ENCODE peak calls at places on chromosomes 7 and 10, in five cellular contexts. D is Jurkat, Clone E6-1; V is keratinocyte; K is lower lobe of right lung; H is H7. I is an unnamed sample.
A peak's percentile ranks its signal among the peaks of the same experiment; 100 is the strongest.

GRCh38 chr10:18233775-18234174 is 93.6 kb downstream of the CACNB2 start:
- DNase-seq in H (peak; percentile 57), V (no peak), D (no peak), K (no peak), I (no peak)

GRCh38 chr7:46229409-46229808 is 308.3 kb upstream of the IGFBP3 start:
- DNase-seq in V (no peak), D (no peak), K (no peak), H (no peak), I (no peak)

GRCh38 chr10:20822825-20823224 is 74.3 kb downstream of the NEBL start:
- DNase-seq in V (no peak), K (no peak), H (no peak), D (no peak), I (no peak)

GRCh38 chr10:93954299-93954698 is 39.4 kb upstream of the PLCE1 start:
- DNase-seq in H (no peak), K (no peak), V (no peak), D (no peak), I (no peak)

GRCh38 chr10:123967626-123968243 is 76.1 kb upstream of the CPXM2 start:
- DNase-seq in K (peak; percentile 71), D (peak; percentile 32), H (peak; percentile 94), V (peak; percentile 13), I (peak; percentile 9)

GRCh38 chr7:17056491-17057142 is 174.8 kb upstream of the AGR3 start:
- DNase-seq in V (no peak), K (no peak), H (no peak), D (no peak), I (no peak)

GRCh38 chr7:23469961-23470250 is 385 bp downstream of the IGF2BP3 start:
- DNase-seq in D (no peak), K (no peak), V (no peak), H (no peak), I (no peak)

GRCh38 chr7:127320974-127321373 is 68.2 kb upstream of the GRM8 start:
- DNase-seq in H (no peak), D (no peak), K (no peak), V (no peak), I (no peak)

GRCh38 chr7:30977896-30978564 is 14.3 kb downstream of the GHRHR start:
- DNase-seq in V (no peak), H (peak; percentile 84), K (no peak), D (peak; percentile 17), I (peak; percentile 18)

GRCh38 chr10:98078774-98079173 is 48.4 kb upstream of the CRTAC1 start:
- DNase-seq in H (no peak), K (no peak), D (no peak), V (no peak), I (no peak)

GRCh38 chr7:21898265-21898930 is 47.3 kb downstream of the CDCA7L start:
- DNase-seq in K (peak; percentile 54), V (no peak), H (no peak), D (peak; percentile 40), I (peak; percentile 34)

GRCh38 chr10:52313350-52314006 is 603 bp upstream of the DKK1 start:
- DNase-seq in V (no peak), D (no peak), H (peak; percentile 46), K (no peak), I (no peak)

GRCh38 chr10:22657028-22657427 is 57.4 kb downstream of the PIP4K2A start:
- DNase-seq in K (no peak), D (no peak), H (no peak), V (no peak), I (no peak)

GRCh38 chr10:78450807-78451485 is 417.3 kb downstream of the RPS24 start:
- DNase-seq in V (no peak), K (no peak), D (no peak), H (no peak), I (no peak)

GRCh38 chr7:41244246-41244645 is 458.6 kb downstream of the INHBA start:
- DNase-seq in H (no peak), K (no peak), V (no peak), D (no peak), I (no peak)

GRCh38 chr10:37947526-37947925 is 28.9 kb downstream of the ZNF25 start:
- DNase-seq in H (no peak), K (no peak), V (no peak), D (no peak), I (no peak)

GRCh38 chr7:149300751-149301150 is 38.8 kb downstream of the ZNF783 start:
- DNase-seq in K (no peak), D (no peak), H (peak; percentile 6), V (no peak), I (no peak)

GRCh38 chr7:1320616-1321289 is 88.1 kb downstream of the UNCX start:
- DNase-seq in H (peak; percentile 64), D (no peak), V (no peak), K (peak; percentile 30), I (no peak)

GRCh38 chr10:75247797-75248196 is 12.0 kb upstream of the COMTD1 start:
- DNase-seq in H (no peak), D (no peak), V (no peak), K (no peak), I (no peak)

GRCh38 chr7:99372275-99373085 is 2.0 kb upstream of the ARPC1B start:
- DNase-seq in D (no peak), H (peak; percentile 35), K (peak; percentile 72), V (no peak), I (no peak)

GRCh38 chr7:40717242-40717641 is 582.4 kb downstream of the SUGCT start:
- DNase-seq in H (peak; percentile 13), D (no peak), K (peak; percentile 49), V (peak; percentile 81), I (no peak)

GRCh38 chr10:71923138-71923692 is 41.0 kb upstream of the CHST3 start:
- DNase-seq in V (no peak), D (no peak), K (no peak), H (no peak), I (no peak)

GRCh38 chr10:5147981-5148677 is 36.8 kb downstream of the AKR1C8 start:
- DNase-seq in V (no peak), D (no peak), H (no peak), K (no peak), I (no peak)

GRCh38 chr10:90148121-90148855 is 446.9 kb downstream of the KIF20B start:
- DNase-seq in V (peak; percentile 48), H (peak; percentile 27), K (no peak), D (peak; percentile 19), I (no peak)

GRCh38 chr10:5775705-5776104 is 37.5 kb downstream of the GDI2 start:
- DNase-seq in H (peak; percentile 19), V (no peak), D (peak; percentile 93), K (peak; percentile 64), I (peak; percentile 79)

GRCh38 chr7:84746347-84746746 is 440.5 kb downstream of the SEMA3D start:
- DNase-seq in K (no peak), V (no peak), D (no peak), H (no peak), I (no peak)

GRCh38 chr7:8433477-8434289 is at the start of gene NXPH1:
- DNase-seq in H (peak; percentile 91), V (no peak), K (no peak), D (no peak), I (no peak)
- H3K4me3 ChIP-seq in H (peak within 1 kb of the TSS; percentile 30), V (no peak within 1 kb of the TSS), K (no peak within 1 kb of the TSS), D (no peak within 1 kb of the TSS), I (no peak within 1 kb of the TSS)

GRCh38 chr7:140230517-140230861 is 53.7 kb upstream of the KDM7A start:
- DNase-seq in H (peak; percentile 68), V (no peak), K (peak; percentile 67), D (no peak), I (peak; percentile 88)

GRCh38 chr7:140229591-140230516 is 53.1 kb upstream of the KDM7A start:
- DNase-seq in K (peak; percentile 51), D (peak; percentile 68), V (no peak), H (peak; percentile 84), I (peak; percentile 57)

GRCh38 chr7:140230862-140231778 is 54.3 kb upstream of the KDM7A start:
- DNase-seq in D (peak; percentile 72), V (no peak), K (peak; percentile 66), H (peak; percentile 95), I (peak; percentile 70)

GRCh38 chr7:140231779-140232491 is 55.2 kb upstream of the KDM7A start:
- DNase-seq in K (no peak), D (peak; percentile 39), H (peak; percentile 36), V (no peak), I (no peak)

GRCh38 chr7:140229101-140229525 is 52.3 kb upstream of the KDM7A start:
- DNase-seq in D (no peak), V (no peak), K (no peak), H (no peak), I (peak; percentile 40)
- H3K4me3 ChIP-seq in D (no peak overlapping the region), V (no peak overlapping the region), K (no peak overlapping the region), H (no peak overlapping the region), I (peak overlapping the region; percentile 61)

GRCh38 chr7:128891942-128892269 is 18.6 kb downstream of the KCP start:
- DNase-seq in K (no peak), D (no peak), H (peak; percentile 60), V (no peak), I (no peak)

GRCh38 chr7:128890306-128891109 is 20.0 kb downstream of the KCP start:
- DNase-seq in K (no peak), H (peak; percentile 89), D (no peak), V (no peak), I (no peak)

GRCh38 chr7:128893251-128894100 is 17.0 kb downstream of the KCP start:
- DNase-seq in V (peak; percentile 79), H (peak; percentile 47), D (no peak), K (no peak), I (no peak)

GRCh38 chr7:128892521-128893250 is 17.8 kb downstream of the KCP start:
- DNase-seq in H (peak; percentile 59), D (no peak), K (no peak), V (no peak), I (no peak)

DNA sequence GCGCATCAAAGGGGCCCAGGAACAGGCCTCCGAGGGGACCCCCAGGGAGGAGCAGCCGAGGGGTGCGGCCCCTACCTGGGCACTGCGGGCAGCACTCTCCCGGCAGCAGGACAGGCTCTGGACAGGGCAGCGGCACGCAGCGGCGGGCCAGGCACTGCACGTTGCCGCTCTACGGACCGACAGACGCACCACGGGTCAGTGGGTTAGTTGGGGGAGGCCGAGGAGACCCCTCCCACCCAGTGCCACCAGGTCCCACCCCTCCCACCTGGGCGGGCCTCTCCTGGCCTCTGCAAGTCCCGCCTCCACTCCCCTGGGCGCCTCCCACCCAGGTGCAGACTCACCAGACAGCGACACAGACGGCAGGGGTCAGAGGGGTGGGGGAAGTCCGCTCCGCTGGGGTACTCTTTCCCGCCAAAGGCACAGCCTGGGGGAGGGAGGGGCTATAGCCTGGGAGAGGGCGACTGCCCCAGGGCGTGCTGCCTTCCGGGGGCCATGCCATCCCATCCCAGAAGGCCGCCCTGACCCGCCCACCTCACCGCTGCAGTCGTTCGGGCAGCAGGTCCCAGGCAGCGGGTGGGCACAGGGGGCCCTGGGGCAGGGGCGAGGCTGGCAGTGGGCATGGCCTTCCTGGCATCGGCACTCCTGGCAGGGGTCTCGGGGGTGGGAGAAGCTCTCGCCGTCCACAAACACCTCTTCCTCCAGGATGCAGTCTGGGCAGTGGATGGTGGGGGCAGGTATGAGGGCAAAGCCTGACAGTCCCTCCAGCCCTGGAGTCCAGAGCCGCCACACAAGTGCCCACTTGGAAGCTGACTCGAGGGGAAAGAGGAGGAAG is 19.2 kb downstream of the KCP start:
- DNase-seq in V (no peak), D (no peak), K (no peak), H (peak; percentile 90), I (no peak)
- H3K4me3 ChIP-seq in V (no peak overlapping the region), D (no peak overlapping the region), K (peak overlapping the region; percentile 43), H (peak overlapping the region; percentile 50), I (no peak overlapping the region)

GRCh38 chr10:108850138-108850854 is 1073.0 kb downstream of the XPNPEP1 start:
- DNase-seq in V (no peak), D (no peak), K (no peak), H (no peak), I (no peak)
- H3K4me3 ChIP-seq in V (no peak overlapping the region), D (no peak overlapping the region), K (no peak overlapping the region), H (no peak overlapping the region), I (no peak overlapping the region)